ENCODE peak calls at places on chromosomes 13 and 19, in nine cellular contexts. K, E, H, A, T, Q, U, I and J are unnamed samples.
A peak's percentile ranks its signal among the peaks of the same experiment; 100 is the strongest.

GRCh38 chr13:105196052-105196451 is 1339.4 kb downstream of the EFNB2 start:
- DNase-seq in K (peak; percentile 60), E (peak; percentile 70), H (no peak), A (no peak), T (peak; percentile 38), Q (peak; percentile 79), U (peak; percentile 16), I (no peak), J (peak; percentile 43)

GRCh38 chr13:27203854-27204253 is 32.2 kb upstream of the USP12 start:
- DNase-seq in K (no peak), E (peak; percentile 57), H (no peak), A (no peak), T (no peak), Q (peak; percentile 30), U (no peak), I (no peak), J (no peak)

GRCh38 chr13:39481493-39481892 is 121.5 kb downstream of the LHFPL6 start:
- DNase-seq in K (no peak), E (peak; percentile 48), H (no peak), A (no peak), T (no peak), Q (no peak), U (no peak), I (no peak), J (no peak)

GRCh38 chr13:64758520-64758919 is 2471.6 kb downstream of the PCDH9 start:
- DNase-seq in K (peak; percentile 43), E (peak; percentile 12), H (no peak), A (no peak), T (no peak), Q (no peak), U (no peak), I (no peak), J (no peak)

GRCh38 chr19:49387936-49388372 is at the start of gene KASH5:
- DNase-seq in K (no peak), E (peak; percentile 63), H (peak; percentile 86), A (no peak), T (peak; percentile 81), Q (peak; percentile 83), U (no peak), I (no peak), J (no peak)

GRCh38 chr13:33494596-33495214 is 209.2 kb upstream of the STARD13 start:
- DNase-seq in K (no peak), E (peak; percentile 97), H (peak; percentile 5), A (no peak), T (no peak), Q (peak; percentile 83), U (no peak), I (peak; percentile 84), J (peak; percentile 80)

GRCh38 chr13:100269837-100270236 is 180.9 kb downstream of the PCCA start:
- DNase-seq in K (no peak), E (peak; percentile 89), H (no peak), A (no peak), T (no peak), Q (peak; percentile 57), U (peak; percentile 7), I (peak; percentile 34), J (peak; percentile 54)

GRCh38 chr13:113901642-113902041 is 37.8 kb upstream of the GAS6 start:
- DNase-seq in K (peak; percentile 26), E (no peak), H (no peak), A (no peak), T (no peak), Q (no peak), U (no peak), I (no peak), J (no peak)

GRCh38 chr19:48669903-48670668 is 2.7 kb downstream of the NTN5 start:
- DNase-seq in K (no peak), E (no peak), H (no peak), A (no peak), T (no peak), Q (no peak), U (no peak), I (no peak), J (no peak)

GRCh38 chr19:6064016-6064702 is 46.1 kb downstream of the RFX2 start:
- DNase-seq in K (peak; percentile 37), E (no peak), H (no peak), A (peak; percentile 38), T (peak; percentile 36), Q (no peak), U (no peak), I (no peak), J (no peak)

GRCh38 chr13:40777166-40777956 is 6.4 kb upstream of the MRPS31 start:
- DNase-seq in K (peak; percentile 79), E (peak; percentile 72), H (peak; percentile 59), A (no peak), T (peak; percentile 73), Q (peak; percentile 58), U (no peak), I (no peak), J (no peak)

GRCh38 chr19:14118165-14119051 is 846 bp upstream of the PRKACA start:
- DNase-seq in K (no peak), E (peak; percentile 69), H (no peak), A (no peak), T (no peak), Q (peak; percentile 94), U (peak; percentile 70), I (no peak), J (no peak)

GRCh38 chr13:50678464-50679162 is 164.9 kb downstream of the DLEU7 start:
- DNase-seq in K (no peak), E (peak; percentile 96), H (no peak), A (no peak), T (no peak), Q (peak; percentile 56), U (peak; percentile 87), I (no peak), J (peak; percentile 33)

GRCh38 chr19:46863818-46864629 is 3.2 kb downstream of the ARHGAP35 start:
- DNase-seq in K (peak; percentile 75), E (peak; percentile 43), H (no peak), A (no peak), T (no peak), Q (peak; percentile 40), U (no peak), I (no peak), J (peak; percentile 76)

GRCh38 chr13:51739403-51740112 is 64.4 kb downstream of the DHRS12 start:
- DNase-seq in K (no peak), E (no peak), H (no peak), A (no peak), T (no peak), Q (peak; percentile 88), U (no peak), I (no peak), J (no peak)

GRCh38 chr19:12675377-12675776 is 6.3 kb downstream of the DHPS start:
- DNase-seq in K (no peak), E (no peak), H (no peak), A (no peak), T (no peak), Q (no peak), U (no peak), I (no peak), J (no peak)

GRCh38 chr13:50580684-50581305 is 262.7 kb downstream of the DLEU7 start:
- DNase-seq in K (no peak), E (peak; percentile 82), H (no peak), A (no peak), T (no peak), Q (peak; percentile 62), U (peak; percentile 55), I (peak; percentile 51), J (peak; percentile 60)

GRCh38 chr19:42441047-42441440 is 1.7 kb downstream of the CXCL17 start:
- DNase-seq in K (no peak), E (no peak), H (no peak), A (no peak), T (peak; percentile 54), Q (no peak), U (no peak), I (no peak), J (no peak)

GRCh38 chr13:48727252-48728011 is 73.7 kb downstream of the CYSLTR2 start:
- DNase-seq in K (no peak), E (peak; percentile 75), H (no peak), A (no peak), T (no peak), Q (peak; percentile 99), U (no peak), I (no peak), J (no peak)

GRCh38 chr19:31353826-31354225 is 4.6 kb upstream of the TSHZ3 start:
- DNase-seq in K (peak; percentile 86), E (no peak), H (no peak), A (no peak), T (no peak), Q (no peak), U (no peak), I (no peak), J (no peak)

GRCh38 chr19:17522988-17523872 is 11.8 kb downstream of the PGLS start:
- DNase-seq in K (peak; percentile 37), E (no peak), H (no peak), A (no peak), T (no peak), Q (no peak), U (no peak), I (no peak), J (no peak)

DNA sequence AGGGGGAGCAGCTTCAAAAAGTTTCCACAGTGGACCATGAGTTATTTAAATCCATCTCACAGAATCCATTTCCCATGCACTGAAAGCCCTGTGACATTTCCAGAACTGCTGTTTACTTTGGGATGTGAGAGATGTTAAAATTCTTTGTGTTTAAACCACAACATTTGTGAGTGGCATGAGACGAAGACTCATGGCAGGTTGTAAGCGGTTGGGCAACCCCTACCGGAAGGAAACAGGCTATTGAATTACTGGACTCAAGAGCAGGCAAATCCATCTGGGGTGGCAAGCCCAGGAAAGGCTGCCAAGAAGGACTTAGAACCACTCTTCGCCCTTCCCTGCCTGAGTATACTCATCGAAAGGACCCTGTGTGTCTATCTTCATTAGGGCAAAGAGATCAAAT is 22.3 kb upstream of the CLDN10 start:
- DNase-seq in K (no peak), E (peak; percentile 59), H (no peak), A (no peak), T (no peak), Q (peak; percentile 24), U (peak; percentile 20), I (no peak), J (peak; percentile 49)
- TF ChIP-seq CTCF in K (no peak), E (no peak), H (no peak), A (no peak), T (no peak), Q (no peak), U (no peak), I (no peak), J (no peak)

GRCh38 chr19:55777528-55777927 is 8.6 kb downstream of the RFPL4AL1 start:
- DNase-seq in K (peak; percentile 43), E (no peak), H (peak; percentile 39), A (no peak), T (peak; percentile 41), Q (no peak), U (no peak), I (no peak), J (no peak)
- TF ChIP-seq CTCF in K (no peak), E (no peak), H (peak; percentile 69), A (no peak), T (peak; percentile 38), Q (no peak), U (no peak), I (no peak), J (no peak)

GRCh38 chr13:78806457-78806856 is 147.5 kb upstream of the OBI1 start:
- DNase-seq in K (no peak), E (no peak), H (no peak), A (no peak), T (peak; percentile 22), Q (no peak), U (no peak), I (no peak), J (no peak)
- TF ChIP-seq CTCF in K (peak; percentile 78), E (peak; percentile 38), H (no peak), A (peak; percentile 48), T (peak; percentile 67), Q (peak; percentile 33), U (no peak), I (peak; percentile 57), J (peak; percentile 33)

GRCh38 chr19:11137542-11138384 is 17.8 kb downstream of the SPC24 start:
- DNase-seq in K (peak; percentile 92), E (peak; percentile 93), H (peak; percentile 83), A (no peak), T (peak; percentile 79), Q (peak; percentile 95), U (peak; percentile 80), I (peak; percentile 69), J (peak; percentile 73)
- TF ChIP-seq CTCF in K (peak; percentile 80), E (peak; percentile 83), H (peak; percentile 92), A (peak; percentile 90), T (peak; percentile 71), Q (peak; percentile 88), U (peak; percentile 84), I (peak; percentile 83), J (peak; percentile 77)